ENCODE peak calls at places on chromosomes 6 and 20, in five cellular contexts. One of them, this sample, is unnamed.

GRCh38 chr6:82013561-82014275 is 233.8 kb downstream of the IBTK start:
- DNase-seq in left ventricle myocardium inferior: no peak
- DNase-seq in GM12878: no peak
- DNase-seq in astrocyte of the spinal cord: peak
- DNase-seq in nephron progenitor cell: no peak
- DNase-seq in this sample: peak

GRCh38 chr6:168979254-168979653 is 274.4 kb downstream of the THBS2 start:
- DNase-seq in GM12878: no peak
- DNase-seq in nephron progenitor cell: no peak
- DNase-seq in astrocyte of the spinal cord: no peak
- DNase-seq in left ventricle myocardium inferior: no peak
- DNase-seq in this sample: no peak

GRCh38 chr20:38997622-38998021 is 35.5 kb downstream of the DHX35 start:
- DNase-seq in astrocyte of the spinal cord: no peak
- DNase-seq in GM12878: peak
- DNase-seq in left ventricle myocardium inferior: no peak
- DNase-seq in nephron progenitor cell: no peak
- DNase-seq in this sample: no peak

GRCh38 chr6:45115696-45116095 is 212.4 kb upstream of the RUNX2 start:
- DNase-seq in nephron progenitor cell: no peak
- DNase-seq in astrocyte of the spinal cord: peak
- DNase-seq in GM12878: no peak
- DNase-seq in left ventricle myocardium inferior: no peak
- DNase-seq in this sample: no peak

GRCh38 chr20:50298554-50299324 is 108.1 kb downstream of the CEBPB start:
- DNase-seq in GM12878: no peak
- DNase-seq in astrocyte of the spinal cord: no peak
- DNase-seq in left ventricle myocardium inferior: no peak
- DNase-seq in nephron progenitor cell: no peak
- DNase-seq in this sample: no peak

GRCh38 chr6:157434349-157435016 is 53.5 kb downstream of the ZDHHC14 start:
- DNase-seq in left ventricle myocardium inferior: peak
- DNase-seq in GM12878: no peak
- DNase-seq in nephron progenitor cell: no peak
- DNase-seq in astrocyte of the spinal cord: no peak
- DNase-seq in this sample: no peak

GRCh38 chr6:140027239-140027638 is 652.8 kb upstream of the CITED2 start:
- DNase-seq in left ventricle myocardium inferior: no peak
- DNase-seq in astrocyte of the spinal cord: no peak
- DNase-seq in GM12878: no peak
- DNase-seq in nephron progenitor cell: no peak
- DNase-seq in this sample: no peak

GRCh38 chr6:112203577-112204349 is 50.6 kb downstream of the LAMA4 start:
- DNase-seq in astrocyte of the spinal cord: peak
- DNase-seq in left ventricle myocardium inferior: no peak
- DNase-seq in GM12878: no peak
- DNase-seq in nephron progenitor cell: no peak
- DNase-seq in this sample: peak

GRCh38 chr6:82875573-82876185 is 190.0 kb downstream of the UBE3D start:
- DNase-seq in left ventricle myocardium inferior: no peak
- DNase-seq in astrocyte of the spinal cord: peak
- DNase-seq in GM12878: no peak
- DNase-seq in nephron progenitor cell: no peak
- DNase-seq in this sample: peak

GRCh38 chr20:1945134-1945618 is 48.7 kb downstream of the PDYN start:
- DNase-seq in astrocyte of the spinal cord: no peak
- DNase-seq in nephron progenitor cell: no peak
- DNase-seq in GM12878: no peak
- DNase-seq in left ventricle myocardium inferior: peak
- DNase-seq in this sample: peak

GRCh38 chr6:89433637-89434499 is 916 bp downstream of the ANKRD6 start:
- DNase-seq in nephron progenitor cell: peak
- DNase-seq in left ventricle myocardium inferior: peak
- DNase-seq in GM12878: peak
- DNase-seq in astrocyte of the spinal cord: no peak
- DNase-seq in this sample: no peak

GRCh38 chr20:15865553-15865952 is 707.7 kb downstream of the KIF16B start:
- DNase-seq in GM12878: no peak
- DNase-seq in astrocyte of the spinal cord: no peak
- DNase-seq in left ventricle myocardium inferior: no peak
- DNase-seq in nephron progenitor cell: no peak
- DNase-seq in this sample: no peak

GRCh38 chr20:50536333-50536732 is 26.1 kb downstream of the PTPN1 start:
- DNase-seq in GM12878: no peak
- DNase-seq in nephron progenitor cell: no peak
- DNase-seq in astrocyte of the spinal cord: no peak
- DNase-seq in left ventricle myocardium inferior: no peak
- DNase-seq in this sample: no peak

GRCh38 chr20:19251506-19251905 is 39.1 kb downstream of the SLC24A3 start:
- DNase-seq in GM12878: no peak
- DNase-seq in left ventricle myocardium inferior: no peak
- DNase-seq in nephron progenitor cell: no peak
- DNase-seq in astrocyte of the spinal cord: no peak
- DNase-seq in this sample: no peak

GRCh38 chr20:346640-347316 is at the start of gene NRSN2:
- DNase-seq in nephron progenitor cell: peak
- DNase-seq in astrocyte of the spinal cord: peak
- DNase-seq in left ventricle myocardium inferior: peak
- DNase-seq in GM12878: no peak
- DNase-seq in this sample: no peak

GRCh38 chr20:20038586-20038985 is 13.7 kb downstream of the CRNKL1 start:
- DNase-seq in left ventricle myocardium inferior: no peak
- DNase-seq in GM12878: no peak
- DNase-seq in nephron progenitor cell: no peak
- DNase-seq in astrocyte of the spinal cord: no peak
- DNase-seq in this sample: no peak

GRCh38 chr20:62019144-62019805 is 46.4 kb downstream of the TAF4 start:
- DNase-seq in nephron progenitor cell: no peak
- DNase-seq in GM12878: no peak
- DNase-seq in left ventricle myocardium inferior: no peak
- DNase-seq in astrocyte of the spinal cord: no peak
- DNase-seq in this sample: no peak

GRCh38 chr6:110352603-110353303 is 5.4 kb downstream of the METTL24 start:
- DNase-seq in GM12878: no peak
- DNase-seq in left ventricle myocardium inferior: no peak
- DNase-seq in astrocyte of the spinal cord: peak
- DNase-seq in nephron progenitor cell: no peak
- DNase-seq in this sample: no peak

GRCh38 chr20:36538026-36538764 is 3.1 kb upstream of the MYL9 start:
- DNase-seq in left ventricle myocardium inferior: no peak
- DNase-seq in GM12878: no peak
- DNase-seq in astrocyte of the spinal cord: peak
- DNase-seq in nephron progenitor cell: no peak
- DNase-seq in this sample: peak

GRCh38 chr6:134853111-134854055 is 96.5 kb downstream of the ALDH8A1 start:
- DNase-seq in nephron progenitor cell: no peak
- DNase-seq in left ventricle myocardium inferior: no peak
- DNase-seq in astrocyte of the spinal cord: peak
- DNase-seq in GM12878: no peak
- DNase-seq in this sample: no peak

GRCh38 chr20:61798632-61799031 is 267.0 kb downstream of the TAF4 start:
- DNase-seq in astrocyte of the spinal cord: no peak
- DNase-seq in nephron progenitor cell: no peak
- DNase-seq in GM12878: no peak
- DNase-seq in left ventricle myocardium inferior: no peak
- DNase-seq in this sample: no peak

GRCh38 chr6:46895930-46896329 is 25.8 kb downstream of the ADGRF5 start:
- DNase-seq in astrocyte of the spinal cord: no peak
- DNase-seq in nephron progenitor cell: no peak
- DNase-seq in GM12878: no peak
- DNase-seq in left ventricle myocardium inferior: no peak
- DNase-seq in this sample: no peak

GRCh38 chr6:132227937-132228336 is 173.3 kb downstream of the MOXD1 start:
- DNase-seq in left ventricle myocardium inferior: no peak
- DNase-seq in GM12878: no peak
- DNase-seq in nephron progenitor cell: no peak
- DNase-seq in astrocyte of the spinal cord: peak
- DNase-seq in this sample: no peak

GRCh38 chr6:85751374-85752055 is 108.8 kb upstream of the SYNCRIP start:
- DNase-seq in GM12878: no peak
- DNase-seq in astrocyte of the spinal cord: no peak
- DNase-seq in left ventricle myocardium inferior: no peak
- DNase-seq in nephron progenitor cell: no peak
- DNase-seq in this sample: no peak

GRCh38 chr6:159700970-159701369 is 7.9 kb upstream of the SOD2 start:
- DNase-seq in GM12878: no peak
- DNase-seq in astrocyte of the spinal cord: no peak
- DNase-seq in left ventricle myocardium inferior: no peak
- DNase-seq in nephron progenitor cell: no peak
- DNase-seq in this sample: peak

GRCh38 chr6:5746392-5747140 is 260.2 kb downstream of the NRN1 start:
- DNase-seq in left ventricle myocardium inferior: no peak
- DNase-seq in astrocyte of the spinal cord: no peak
- DNase-seq in nephron progenitor cell: peak
- DNase-seq in GM12878: no peak
- DNase-seq in this sample: no peak

GRCh38 chr6:12595161-12595792 is 121.3 kb upstream of the PHACTR1 start:
- DNase-seq in GM12878: no peak
- DNase-seq in astrocyte of the spinal cord: no peak
- DNase-seq in left ventricle myocardium inferior: no peak
- DNase-seq in nephron progenitor cell: no peak
- DNase-seq in this sample: no peak

GRCh38 chr6:139257821-139258398 is 33.9 kb downstream of the TXLNB start:
- DNase-seq in GM12878: no peak
- DNase-seq in left ventricle myocardium inferior: no peak
- DNase-seq in astrocyte of the spinal cord: no peak
- DNase-seq in nephron progenitor cell: no peak
- DNase-seq in this sample: no peak

GRCh38 chr6:39587080-39587479 is 138.1 kb downstream of the KIF6 start:
- DNase-seq in left ventricle myocardium inferior: no peak
- DNase-seq in nephron progenitor cell: no peak
- DNase-seq in GM12878: no peak
- DNase-seq in astrocyte of the spinal cord: no peak
- DNase-seq in this sample: no peak

GRCh38 chr6:20707870-20708269 is 173.6 kb downstream of the CDKAL1 start:
- DNase-seq in astrocyte of the spinal cord: no peak
- DNase-seq in left ventricle myocardium inferior: no peak
- DNase-seq in nephron progenitor cell: no peak
- DNase-seq in GM12878: no peak
- DNase-seq in this sample: no peak

GRCh38 chr6:35209622-35210289 is 4.0 kb upstream of the SCUBE3 start:
- DNase-seq in nephron progenitor cell: no peak
- DNase-seq in astrocyte of the spinal cord: no peak
- DNase-seq in GM12878: no peak
- DNase-seq in left ventricle myocardium inferior: no peak
- DNase-seq in this sample: no peak

GRCh38 chr6:112360498-112360897 is 13.4 kb downstream of the RFPL4B start:
- DNase-seq in nephron progenitor cell: peak
- DNase-seq in GM12878: no peak
- DNase-seq in left ventricle myocardium inferior: no peak
- DNase-seq in astrocyte of the spinal cord: no peak
- DNase-seq in this sample: no peak

GRCh38 chr6:133809406-133809805 is 79.5 kb upstream of the TCF21 start:
- DNase-seq in GM12878: no peak
- DNase-seq in left ventricle myocardium inferior: no peak
- DNase-seq in astrocyte of the spinal cord: peak
- DNase-seq in nephron progenitor cell: no peak
- DNase-seq in this sample: no peak

GRCh38 chr20:48143435-48144081 is 358.3 kb upstream of the SULF2 start:
- DNase-seq in GM12878: no peak
- DNase-seq in astrocyte of the spinal cord: no peak
- DNase-seq in nephron progenitor cell: no peak
- DNase-seq in left ventricle myocardium inferior: no peak
- DNase-seq in this sample: no peak

GRCh38 chr20:24489631-24490260 is 20.3 kb downstream of the SYNDIG1 start:
- DNase-seq in GM12878: no peak
- DNase-seq in astrocyte of the spinal cord: no peak
- DNase-seq in left ventricle myocardium inferior: no peak
- DNase-seq in nephron progenitor cell: no peak
- DNase-seq in this sample: no peak
- TF ChIP-seq CTCF in GM12878: no peak
- TF ChIP-seq CTCF in astrocyte of the spinal cord: no peak
- TF ChIP-seq CTCF in left ventricle myocardium inferior: peak
- TF ChIP-seq CTCF in nephron progenitor cell: no peak
- TF ChIP-seq CTCF in this sample: no peak

DNA sequence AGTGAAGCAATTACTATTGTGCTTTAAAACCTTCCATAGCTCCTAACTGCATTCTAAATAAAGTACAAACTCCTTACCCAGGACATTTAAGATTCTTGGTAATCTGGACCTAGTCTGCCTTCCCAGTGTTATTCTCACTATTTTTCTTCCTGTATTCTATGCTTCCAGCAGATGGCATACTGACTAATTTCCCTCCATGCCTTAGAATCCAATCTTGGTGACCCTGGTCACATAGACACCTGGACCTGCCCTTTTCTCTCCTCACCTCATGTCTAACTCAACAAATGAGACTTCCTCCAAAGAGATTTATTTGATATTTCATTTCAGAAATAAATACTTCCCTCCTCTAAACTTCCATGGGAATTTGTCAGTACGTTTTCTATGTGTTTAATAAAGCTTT is 25.8 kb downstream of the ROS1 start:
- DNase-seq in left ventricle myocardium inferior: no peak
- DNase-seq in astrocyte of the spinal cord: peak
- DNase-seq in GM12878: no peak
- DNase-seq in nephron progenitor cell: no peak
- DNase-seq in this sample: peak
- TF ChIP-seq CTCF in left ventricle myocardium inferior: peak
- TF ChIP-seq CTCF in astrocyte of the spinal cord: peak
- TF ChIP-seq CTCF in GM12878: no peak
- TF ChIP-seq CTCF in nephron progenitor cell: no peak
- TF ChIP-seq CTCF in this sample: peak

DNA sequence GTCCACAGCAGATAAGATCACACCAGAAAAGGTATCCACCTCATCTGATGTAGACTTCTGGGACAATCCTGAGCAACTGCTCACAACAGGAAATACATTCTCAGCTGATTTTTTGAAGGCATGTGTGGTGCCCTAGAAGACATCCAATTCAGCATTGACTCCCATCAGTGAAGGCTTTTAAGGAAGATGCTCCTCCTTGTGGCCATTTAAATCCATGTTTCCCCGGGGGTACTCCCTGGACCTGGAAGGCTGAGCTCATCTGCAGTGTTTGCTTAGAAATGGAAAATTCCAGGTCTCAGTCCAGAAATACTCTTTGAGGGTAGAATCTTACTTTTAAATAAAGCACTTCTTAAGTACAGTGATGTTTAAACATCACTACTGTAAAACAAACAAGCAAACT is 195.5 kb upstream of the PDE10A start:
- DNase-seq in astrocyte of the spinal cord: no peak
- DNase-seq in GM12878: no peak
- DNase-seq in nephron progenitor cell: no peak
- DNase-seq in left ventricle myocardium inferior: no peak
- DNase-seq in this sample: no peak
- TF ChIP-seq CTCF in astrocyte of the spinal cord: peak
- TF ChIP-seq CTCF in GM12878: no peak
- TF ChIP-seq CTCF in nephron progenitor cell: peak
- TF ChIP-seq CTCF in left ventricle myocardium inferior: peak
- TF ChIP-seq CTCF in this sample: no peak

DNA sequence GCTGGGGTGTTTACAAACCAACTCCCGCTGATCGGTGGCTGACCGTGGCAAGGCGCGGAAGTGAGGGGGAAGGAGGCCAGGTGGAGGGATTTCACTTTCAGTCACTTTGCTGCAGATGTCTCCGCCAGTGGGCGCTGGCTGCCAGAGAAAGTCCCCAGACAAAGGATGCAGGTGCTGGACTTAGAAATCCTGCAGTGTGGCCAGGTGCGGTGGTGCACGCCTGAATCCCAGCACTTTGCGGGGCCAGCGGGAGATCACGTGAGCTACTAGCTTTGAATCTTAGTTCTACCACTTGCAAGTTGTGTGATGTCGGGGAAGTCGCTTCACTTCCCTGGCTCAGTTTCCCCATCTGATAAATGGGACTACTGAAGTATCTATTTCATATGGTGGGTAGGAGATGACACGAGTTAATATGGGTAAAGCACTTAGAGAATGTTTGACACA is 180.4 kb downstream of the ZNF217 start:
- DNase-seq in astrocyte of the spinal cord: no peak
- DNase-seq in left ventricle myocardium inferior: no peak
- DNase-seq in nephron progenitor cell: peak
- DNase-seq in GM12878: peak
- DNase-seq in this sample: peak
- TF ChIP-seq CTCF in astrocyte of the spinal cord: peak
- TF ChIP-seq CTCF in left ventricle myocardium inferior: peak
- TF ChIP-seq CTCF in nephron progenitor cell: peak
- TF ChIP-seq CTCF in GM12878: peak
- TF ChIP-seq CTCF in this sample: no peak